ENCODE peak calls at places on chromosomes 12 and 14, in four cellular contexts. A is sigmoid colon, J is brain microvascular endothelial cell, L is RWPE2. Z is an unnamed sample.

GRCh38 chr12:83261998-83262397 is 575.3 kb downstream of the TMTC2 start:
- DNase-seq in L (no peak), A (no peak), J (no peak), Z (no peak)

GRCh38 chr14:104731925-104732294 is 7.9 kb downstream of the ADSS1 start:
- DNase-seq in A (no peak), J (no peak), L (no peak), Z (no peak)

GRCh38 chr14:22976620-22977433 is 5.5 kb downstream of the AJUBA start:
- DNase-seq in A (no peak), L (no peak), J (peak), Z (no peak)

GRCh38 chr12:18546399-18546798 is 191.4 kb downstream of the PLCZ1 start:
- DNase-seq in A (no peak), L (no peak), J (peak), Z (peak)

GRCh38 chr12:13613297-13613696 is 368.1 kb downstream of the GRIN2B start:
- DNase-seq in A (no peak), J (no peak), L (no peak), Z (no peak)

GRCh38 chr12:77537648-77538047 is 293.0 kb upstream of the NAV3 start:
- DNase-seq in J (no peak), L (no peak), A (no peak), Z (peak)

GRCh38 chr14:73754911-73755360 is 40.8 kb upstream of the PNMA1 start:
- DNase-seq in A (peak), L (no peak), J (no peak), Z (peak)

GRCh38 chr12:110501378-110501721 is 561 bp downstream of the VPS29 start:
- DNase-seq in A (no peak), L (peak), J (peak), Z (peak)

GRCh38 chr14:52960627-52961026 is 9.8 kb upstream of the FERMT2 start:
- DNase-seq in L (no peak), J (no peak), A (no peak), Z (no peak)

GRCh38 chr12:84973026-84973425 is 60.4 kb upstream of the SLC6A15 start:
- DNase-seq in J (no peak), A (no peak), L (no peak), Z (no peak)

GRCh38 chr14:58774531-58774930 is 136.8 kb downstream of the DACT1 start:
- DNase-seq in L (no peak), J (no peak), A (no peak), Z (no peak)

GRCh38 chr12:124637586-124637985 is 70.2 kb upstream of the NCOR2 start:
- DNase-seq in L (no peak), A (no peak), J (no peak), Z (no peak)

GRCh38 chr12:74945771-74946198 is 263.9 kb downstream of the KCNC2 start:
- DNase-seq in L (no peak), J (no peak), A (no peak), Z (no peak)

DNA sequence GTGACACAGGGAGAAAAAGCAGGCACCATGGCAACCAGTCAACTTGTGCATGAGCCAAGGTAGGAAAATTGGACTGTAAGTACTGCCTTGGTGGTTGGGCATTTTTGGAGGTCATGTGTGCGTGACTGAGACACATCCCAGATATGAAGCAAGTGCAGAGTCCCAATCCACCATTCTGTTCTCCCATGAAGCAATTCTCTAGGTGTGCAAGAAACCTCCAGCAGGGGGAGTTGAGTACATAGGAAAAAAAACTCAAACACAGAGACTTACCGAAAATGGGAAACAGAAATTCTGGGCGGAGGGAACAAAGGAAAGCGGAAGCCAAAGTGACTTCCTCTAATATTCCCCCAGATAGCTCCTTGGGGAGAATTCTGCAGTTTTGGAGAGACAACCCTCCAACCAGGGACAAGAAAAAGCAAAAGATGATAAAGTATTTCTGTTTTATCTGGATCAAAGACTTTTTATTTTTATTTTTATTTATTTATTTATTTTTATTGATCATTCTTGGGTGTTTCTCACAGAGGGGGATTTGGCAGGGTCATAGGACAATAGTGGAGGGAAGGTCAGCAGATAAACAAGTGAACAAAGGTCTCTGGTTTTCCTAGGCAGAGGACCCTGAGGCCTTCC is 76.9 kb downstream of the APOBEC1 start:
- DNase-seq in J (peak), L (no peak), A (no peak), Z (peak)
- TF ChIP-seq CTCF in J (peak), L (peak), A (no peak), Z (peak)

GRCh38 chr14:88326352-88327103 is 3.5 kb upstream of the KCNK10 start:
- DNase-seq in L (no peak), A (no peak), J (no peak), Z (peak)
- H3K4me3 ChIP-seq in L (no peak), A (no peak), J (no peak), Z (no peak)

DNA sequence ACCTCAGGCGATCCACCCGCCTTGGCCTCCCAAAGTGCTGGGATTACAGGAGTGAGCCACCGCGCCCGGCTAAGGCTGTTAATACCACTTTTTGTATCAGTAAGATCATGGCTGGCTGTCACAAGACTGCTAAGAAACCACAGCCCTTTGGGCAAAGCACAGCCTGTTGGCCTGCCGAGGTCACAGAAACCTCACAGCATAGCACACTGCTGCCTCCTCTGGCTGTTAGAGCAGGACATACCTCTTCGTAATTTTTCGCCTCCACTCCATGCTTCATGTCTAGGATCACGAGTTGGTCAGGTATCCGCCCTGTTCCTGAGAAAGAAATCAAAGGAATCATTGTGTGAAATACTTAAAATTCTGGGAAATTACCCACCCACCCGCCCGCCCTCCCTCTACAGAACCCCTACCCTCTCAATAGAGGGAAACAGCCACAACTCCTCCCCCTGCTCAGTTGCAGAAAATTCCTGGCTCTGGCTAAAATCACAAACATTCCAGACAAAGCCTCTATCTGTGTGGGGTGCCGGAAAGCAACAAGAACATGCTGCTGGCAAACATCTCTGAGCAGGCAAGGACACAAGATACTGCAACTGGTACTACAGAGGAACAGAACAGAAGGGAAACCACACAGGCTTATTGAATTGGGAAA is 20.7 kb upstream of the NEK9 start:
- DNase-seq in A (peak), J (peak), L (no peak), Z (peak)
- TF ChIP-seq CTCF in A (no peak), J (peak), L (no peak), Z (peak)

DNA sequence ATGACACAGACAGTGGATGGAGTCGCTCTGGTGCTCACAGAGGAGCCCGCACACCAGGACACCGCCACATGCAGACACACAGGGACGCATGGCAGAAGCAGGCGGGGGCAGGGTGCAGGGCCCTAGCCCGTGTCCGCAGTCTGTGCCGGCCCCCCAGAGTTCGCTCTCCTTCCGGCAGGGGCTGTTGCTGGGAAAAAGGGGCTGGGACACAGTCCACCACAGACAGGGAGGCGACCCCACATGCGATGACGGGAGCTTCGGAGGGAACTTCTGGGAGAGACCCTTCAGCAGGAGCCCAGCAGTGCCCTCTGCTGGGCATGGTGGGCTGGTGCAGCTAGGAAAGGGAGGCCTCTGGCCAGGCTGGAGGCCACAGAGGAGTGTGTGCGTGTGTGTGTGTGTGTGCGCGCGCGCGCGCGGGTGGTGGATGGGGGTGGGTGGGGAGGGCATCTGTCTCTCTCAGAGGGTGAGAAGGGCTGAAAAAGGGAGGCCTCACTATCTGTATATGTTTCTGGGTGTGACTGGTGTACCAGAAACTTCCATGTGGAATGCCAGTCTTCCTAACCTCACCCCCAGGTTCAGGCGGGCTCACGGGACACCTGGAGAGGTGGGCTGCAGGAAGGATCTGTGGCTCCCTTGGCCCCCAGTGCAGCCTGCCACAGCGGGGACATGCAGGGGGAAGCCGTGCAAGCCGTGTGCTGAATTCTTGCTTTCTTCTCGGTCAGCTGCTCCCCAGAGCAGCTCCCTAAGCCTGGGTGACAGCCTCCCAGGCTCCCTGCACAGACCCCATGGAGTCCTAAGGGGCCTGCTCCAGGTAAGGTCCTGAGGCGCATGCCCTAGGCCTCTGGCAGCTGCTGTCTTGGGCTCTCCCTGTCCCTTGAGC is 60.7 kb downstream of the PLEKHG3 start:
- DNase-seq in J (peak), L (peak), A (peak), Z (peak)
- H3K4me3 ChIP-seq in J (peak), L (no peak), A (peak), Z (peak)

GRCh38 chr14:36316131-36316530 is 4.3 kb downstream of the MBIP start:
- DNase-seq in J (no peak), A (no peak), L (no peak), Z (no peak)

GRCh38 chr14:36313206-36313605 is 7.2 kb downstream of the MBIP start:
- DNase-seq in L (no peak), A (no peak), J (no peak), Z (no peak)

GRCh38 chr14:36317650-36318049 is 2.8 kb downstream of the MBIP start:
- DNase-seq in J (no peak), A (no peak), L (no peak), Z (peak)

GRCh38 chr14:36315159-36315853 is 5.1 kb downstream of the MBIP start:
- DNase-seq in L (no peak), J (no peak), A (no peak), Z (no peak)

GRCh38 chr14:36313898-36314297 is 6.5 kb downstream of the MBIP start:
- DNase-seq in A (no peak), J (no peak), L (no peak), Z (no peak)
- TF ChIP-seq CTCF in A (no peak), J (no peak), L (peak), Z (no peak)

DNA sequence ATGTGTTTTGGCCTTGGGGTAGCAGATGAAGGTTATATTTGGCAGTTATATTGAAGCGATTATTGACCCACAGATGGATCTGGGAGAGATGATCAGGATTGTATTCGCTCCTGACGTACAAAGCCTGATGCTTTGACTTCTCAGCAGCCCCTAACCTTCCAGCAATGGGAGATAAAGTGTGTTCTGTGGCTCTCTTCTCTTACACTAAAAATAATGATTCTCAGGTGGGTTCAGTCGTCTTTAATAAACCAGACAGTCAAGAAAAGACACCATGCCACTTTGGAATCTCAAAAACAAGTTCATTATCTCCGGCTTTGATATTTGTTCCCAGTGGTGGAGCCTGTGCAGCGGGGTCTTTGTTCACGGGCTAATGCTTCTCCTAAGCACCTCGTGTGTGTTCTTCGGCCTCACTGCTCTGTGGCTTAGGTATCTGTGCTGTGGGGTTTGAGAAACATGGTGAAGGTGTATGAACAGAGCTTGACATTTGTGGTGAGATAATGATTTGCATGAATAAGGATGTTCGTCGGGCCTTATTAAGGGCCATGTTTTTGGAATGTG is 1.6 kb downstream of the ACVR1B start:
- DNase-seq in A (no peak), J (no peak), L (no peak), Z (no peak)
- H3K4me3 ChIP-seq in A (peak), J (peak), L (peak), Z (peak)

GRCh38 chr12:24960222-24960855 is 11.4 kb upstream of the BCAT1 start:
- DNase-seq in J (peak), A (no peak), L (no peak), Z (peak)
- TF ChIP-seq CTCF in J (peak), A (no peak), L (peak), Z (peak)

DNA sequence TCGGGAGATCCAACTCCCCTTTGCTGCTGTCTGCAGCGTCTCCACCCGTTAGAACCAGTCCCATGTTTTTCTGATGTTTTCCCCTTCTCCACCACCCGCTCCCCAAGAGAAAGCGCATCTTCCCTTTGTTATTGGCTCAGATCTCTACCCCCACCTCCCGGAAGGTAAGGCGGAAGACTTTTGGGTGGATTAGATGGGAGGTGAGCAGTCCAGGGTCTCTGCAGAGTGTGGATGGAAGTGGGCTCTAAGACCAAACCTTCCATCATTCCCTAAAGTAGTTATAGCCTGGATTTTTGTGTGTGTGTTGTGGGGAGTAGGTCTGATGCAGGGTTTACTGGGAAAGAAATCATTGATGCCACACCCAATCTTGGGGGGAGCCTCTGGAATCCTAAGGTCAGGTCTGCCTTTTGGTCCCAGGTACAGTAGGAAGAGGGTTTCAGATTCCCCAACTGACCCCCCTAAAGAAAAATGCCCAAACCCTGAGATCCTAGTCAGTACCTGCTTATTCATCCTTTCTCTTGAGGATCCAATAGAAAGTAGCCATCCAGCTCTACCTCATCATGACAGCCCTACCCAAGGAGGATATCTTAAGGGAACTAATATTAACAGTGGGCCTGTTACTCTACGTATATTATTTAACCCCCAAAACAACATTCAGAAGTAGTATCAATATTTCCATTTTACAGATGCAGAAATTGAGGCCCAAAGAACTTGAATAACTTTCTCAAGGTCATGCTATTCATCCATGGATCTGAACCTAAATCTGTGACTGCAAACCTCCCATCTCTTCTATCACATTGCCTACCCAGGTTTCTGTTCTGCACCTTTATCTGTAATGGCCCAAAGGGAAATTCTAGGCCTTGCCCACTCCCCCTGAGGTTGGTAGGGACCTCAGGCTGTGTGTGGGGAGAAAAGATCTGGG is 1.0 kb downstream of the KIF5A start:
- DNase-seq in A (no peak), J (no peak), L (no peak), Z (no peak)
- H3K4me3 ChIP-seq in A (no peak), J (peak), L (no peak), Z (peak)

DNA sequence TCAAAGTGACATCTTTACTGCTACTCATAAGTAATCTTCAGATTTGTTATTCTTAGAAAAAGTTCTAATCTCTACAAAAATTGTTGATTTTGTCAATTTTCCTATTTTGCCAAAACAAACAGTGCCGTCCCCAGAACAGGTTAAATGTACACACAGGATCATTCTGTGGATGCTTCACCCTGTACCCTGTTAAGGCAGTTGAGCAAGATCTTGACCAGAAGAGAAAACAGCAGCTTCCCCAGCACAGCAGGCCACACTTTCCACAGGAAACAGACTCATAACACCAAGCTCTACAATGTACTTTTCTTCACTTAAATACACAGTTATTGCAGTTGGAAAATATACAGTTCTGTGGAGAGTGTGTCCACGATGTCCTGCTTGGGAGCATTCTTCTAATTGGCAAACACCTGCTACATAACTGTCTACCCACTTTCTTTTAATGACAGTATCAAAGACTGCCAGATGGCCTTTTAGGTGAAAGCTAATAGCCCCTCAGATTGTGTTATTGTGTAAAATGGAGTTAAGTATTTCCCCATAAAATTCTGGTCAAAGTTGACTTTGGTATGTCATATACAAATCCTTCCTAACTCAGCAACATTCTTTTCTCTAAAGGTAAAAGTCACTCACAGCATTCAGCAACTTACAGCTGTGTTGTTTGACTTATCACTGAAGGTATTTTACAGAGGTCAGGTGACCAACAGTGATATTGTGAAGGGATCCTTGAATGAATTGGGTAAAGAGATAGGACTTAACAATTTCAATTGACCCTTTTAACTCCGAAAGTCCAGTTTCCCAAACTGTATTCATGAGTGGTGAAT is 77.0 kb downstream of the SEC23A start:
- DNase-seq in J (peak), L (no peak), A (no peak), Z (no peak)
- TF ChIP-seq CTCF in J (no peak), L (no peak), A (no peak), Z (no peak)

DNA sequence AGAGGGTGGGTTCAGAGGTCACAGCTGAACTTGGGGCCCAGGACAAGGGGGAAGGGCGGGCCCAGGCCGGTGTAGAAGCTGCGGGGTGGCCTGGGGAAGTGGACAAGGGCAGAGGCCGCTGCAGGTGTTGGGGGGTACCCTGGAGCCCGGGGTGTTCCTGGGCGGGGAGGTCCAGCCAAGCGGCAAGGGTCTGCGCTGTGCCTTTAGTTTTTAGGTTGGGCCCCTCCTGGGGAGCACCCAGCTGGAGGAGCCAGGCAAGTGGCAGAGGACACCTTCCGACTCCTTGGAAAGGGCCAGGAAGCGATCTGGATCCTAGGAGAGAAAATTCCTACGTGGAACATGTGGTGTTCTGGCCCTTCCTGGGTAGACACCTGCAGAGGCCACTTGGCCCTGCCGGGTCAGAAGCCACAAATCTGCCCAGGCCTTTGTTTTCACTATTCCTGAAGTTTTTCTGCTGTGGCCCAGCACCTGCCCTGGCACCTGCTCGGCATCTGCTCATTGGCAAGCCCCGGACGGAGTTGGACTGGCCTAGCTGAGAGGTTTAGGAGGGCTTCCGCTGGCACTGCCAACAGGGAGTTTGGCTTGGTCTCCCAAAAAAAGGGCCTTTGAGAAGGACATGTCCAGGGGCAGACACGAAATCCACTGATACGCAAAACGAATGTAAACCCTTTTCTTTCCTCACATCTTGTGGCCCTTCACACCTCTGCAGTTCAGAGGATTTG is 61.1 kb downstream of the SMUG1 start:
- DNase-seq in A (no peak), L (no peak), J (no peak), Z (no peak)
- H3K4me3 ChIP-seq in A (peak), L (peak), J (no peak), Z (peak)

Z was measured in foreskin fibroblast.